ENCODE peak calls at places on chromosomes 5 and 9, in nine cellular contexts. V is lower lobe of right lung; R is PC-3; O is left cardiac atrium; K is mucosa of descending colon; D is heart right ventricle; M is naive thymus-derived CD4-positive, alpha-beta T cell; P is natural killer cell; W is stimulated activated naive CD8-positive, alpha-beta T cell treated with anti-CD3 and anti-CD28 coated beads, Interleukin-15, Interleukin-2, amounts not matched to agents 100 U/mL and 50 U/mL, for 24 hours. J is an unnamed sample.

GRCh38 chr9:72661401-72662135 is 140.2 kb downstream of the TMC1 start:
- ATAC-seq in K (no peak), O (no peak), D (no peak), V (no peak), W (no peak), P (no peak), M (no peak), R (no peak), J (peak; percentile 51)

GRCh38 chr5:142466195-142466951 is 141.6 kb upstream of the SPRY4 start:
- ATAC-seq in W (no peak), R (no peak), M (no peak), O (no peak), K (no peak), P (no peak), D (no peak), V (no peak), J (no peak)

GRCh38 chr5:164000241-164000640 is 494.8 kb downstream of the MAT2B start:
- ATAC-seq in D (no peak), M (no peak), W (no peak), O (no peak), K (no peak), V (no peak), P (no peak), R (no peak), J (no peak)

GRCh38 chr9:120153258-120153657 is 426.7 kb downstream of the CDK5RAP2 start:
- ATAC-seq in O (no peak), R (no peak), V (no peak), P (no peak), M (no peak), W (no peak), K (no peak), D (no peak), J (no peak)

GRCh38 chr9:128056086-128056485 is 11.0 kb downstream of the NAIF1 start:
- ATAC-seq in P (no peak), D (no peak), O (no peak), R (no peak), K (no peak), M (no peak), V (peak; percentile 9), W (no peak), J (no peak)

GRCh38 chr5:18984559-18985080 is 1003.4 kb downstream of the CDH18 start:
- ATAC-seq in D (no peak), V (no peak), W (no peak), M (no peak), K (no peak), O (no peak), R (peak; percentile 90), P (no peak), J (no peak)

GRCh38 chr5:53343187-53343586 is 137.2 kb upstream of the FST start:
- ATAC-seq in O (peak; percentile 30), P (no peak), W (no peak), M (no peak), V (no peak), K (no peak), R (peak; percentile 22), D (peak; percentile 39), J (peak; percentile 66)

GRCh38 chr9:123611228-123611627 is 255.2 kb downstream of the CRB2 start:
- ATAC-seq in R (no peak), K (no peak), D (no peak), P (no peak), V (no peak), O (no peak), M (no peak), W (no peak), J (no peak)

GRCh38 chr5:39137391-39138181 is 63.4 kb upstream of the RICTOR start:
- ATAC-seq in O (no peak), P (no peak), M (no peak), K (no peak), W (peak; percentile 46), V (no peak), R (no peak), D (no peak), J (no peak)

GRCh38 chr5:67010684-67011409 is 185.8 kb downstream of the CD180 start:
- ATAC-seq in P (no peak), O (no peak), D (peak; percentile 8), V (no peak), R (peak; percentile 70), W (peak; percentile 45), K (peak; percentile 64), M (no peak), J (peak; percentile 72)

GRCh38 chr9:114513050-114513951 is 8.0 kb upstream of the WHRN start:
- ATAC-seq in M (peak; percentile 62), D (no peak), P (peak; percentile 20), O (no peak), V (no peak), K (peak; percentile 72), W (peak; percentile 74), R (peak; percentile 95), J (peak; percentile 52)

GRCh38 chr9:131278421-131279111 is 2.3 kb upstream of the FAM78A start:
- ATAC-seq in V (no peak), O (no peak), K (peak; percentile 44), P (no peak), M (peak; percentile 31), D (no peak), W (no peak), R (no peak), J (no peak)

GRCh38 chr9:101324245-101324804 is 60.5 kb downstream of the BAAT start:
- ATAC-seq in M (no peak), R (no peak), W (no peak), O (no peak), P (no peak), K (no peak), D (no peak), V (peak; percentile 6), J (no peak)

GRCh38 chr9:94817291-94818195 is 91.0 kb downstream of the AOPEP start:
- ATAC-seq in R (no peak), K (no peak), D (no peak), P (no peak), M (no peak), V (no peak), O (no peak), W (no peak), J (no peak)

GRCh38 chr5:40397976-40398375 is 281.7 kb upstream of the PTGER4 start:
- ATAC-seq in O (no peak), K (no peak), D (no peak), P (no peak), R (no peak), M (no peak), V (no peak), W (no peak), J (no peak)

GRCh38 chr5:80090884-80091166 is 55.7 kb downstream of the THBS4 start:
- ATAC-seq in K (no peak), R (no peak), P (no peak), D (no peak), V (no peak), O (no peak), W (no peak), M (no peak), J (no peak)

GRCh38 chr9:126363847-126364671 is 37.4 kb downstream of the MVB12B start:
- ATAC-seq in P (no peak), D (no peak), R (peak; percentile 86), M (no peak), K (peak; percentile 71), V (peak; percentile 78), W (no peak), O (no peak), J (peak; percentile 89)

GRCh38 chr5:107404595-107405366 is 266.0 kb downstream of the EFNA5 start:
- ATAC-seq in R (no peak), D (no peak), K (no peak), W (no peak), O (peak; percentile 19), M (no peak), P (no peak), V (peak; percentile 65), J (peak; percentile 86)

GRCh38 chr5:142641681-142642080 is 44.2 kb downstream of the FGF1 start:
- ATAC-seq in O (no peak), W (no peak), D (no peak), R (no peak), K (no peak), P (no peak), M (no peak), V (no peak), J (no peak)

GRCh38 chr5:66633754-66634153 is 37.6 kb downstream of the MAST4 start:
- ATAC-seq in R (no peak), M (no peak), D (no peak), P (no peak), O (no peak), W (no peak), K (no peak), V (no peak), J (no peak)

GRCh38 chr5:134541736-134542376 is 16.4 kb downstream of the JADE2 start:
- ATAC-seq in K (peak; percentile 25), V (peak; percentile 85), O (peak; percentile 80), M (no peak), D (peak; percentile 72), W (no peak), R (no peak), P (no peak), J (no peak)

GRCh38 chr9:86079421-86080111 is 19.8 kb downstream of the GOLM1 start:
- ATAC-seq in V (no peak), D (no peak), R (peak; percentile 86), M (no peak), P (no peak), K (no peak), W (no peak), O (peak; percentile 15), J (no peak)

GRCh38 chr5:171579849-171580505 is 160.5 kb downstream of the FGF18 start:
- ATAC-seq in K (no peak), D (peak; percentile 87), W (no peak), P (no peak), O (peak; percentile 76), V (no peak), M (no peak), R (no peak), J (no peak)

GRCh38 chr5:102231693-102232619 is 64.1 kb downstream of the SLCO4C1 start:
- ATAC-seq in D (no peak), R (no peak), K (no peak), P (peak; percentile 87), M (peak; percentile 26), V (peak; percentile 94), O (no peak), W (no peak), J (no peak)

GRCh38 chr9:92512622-92513021 is 23.2 kb downstream of the ECM2 start:
- ATAC-seq in P (no peak), K (peak; percentile 89), W (peak; percentile 55), M (no peak), O (no peak), D (no peak), R (no peak), V (no peak), J (no peak)

GRCh38 chr9:37156781-37157356 is 36.5 kb downstream of the ZCCHC7 start:
- ATAC-seq in M (no peak), K (no peak), R (no peak), P (no peak), V (no peak), D (no peak), W (no peak), O (no peak), J (no peak)

GRCh38 chr5:94094793-94095441 is 353.5 kb upstream of the POU5F2 start:
- ATAC-seq in M (no peak), W (no peak), K (no peak), D (no peak), R (no peak), O (no peak), V (no peak), P (no peak), J (no peak)

GRCh38 chr9:91419222-91420191 is 4.1 kb downstream of the NFIL3 start:
- ATAC-seq in R (no peak), V (peak; percentile 34), D (no peak), P (peak; percentile 11), O (no peak), M (peak; percentile 3), K (peak; percentile 31), W (peak; percentile 25), J (peak; percentile 40)

GRCh38 chr5:136087961-136088871 is 44.4 kb upstream of the SMAD5 start:
- ATAC-seq in M (no peak), D (peak; percentile 98), P (no peak), K (peak; percentile 93), O (peak; percentile 96), R (no peak), V (peak; percentile 80), W (no peak), J (peak; percentile 99)

GRCh38 chr5:112648264-112648663 is 89.4 kb upstream of the APC start:
- ATAC-seq in R (no peak), D (no peak), K (no peak), V (no peak), O (no peak), W (no peak), M (no peak), P (no peak), J (no peak)

GRCh38 chr5:122902263-122902662 is 56.9 kb downstream of the SNX24 start:
- ATAC-seq in O (no peak), R (no peak), D (no peak), M (peak; percentile 29), V (no peak), P (no peak), W (no peak), K (no peak), J (no peak)

J was measured in esophagus mucosa.